ENCODE peak calls at places on chromosomes 11 and 22, in ten cellular contexts. O is activated T-cell treated with anti-CD3 and anti-CD28 coated beads for 24 hours; R is T-helper 2 cell; F is GM12865; I is anterior cingulate cortex; W is stimulated activated CD8-positive, alpha-beta memory T cell treated with anti-CD3 and anti-CD28 coated beads, Interleukin-15, amount 100 ng/mL, for 4 hours; L is naive thymus-derived CD4-positive, alpha-beta T cell; H is stimulated activated CD4-positive, alpha-beta T cell treated with anti-CD3 and anti-CD28 coated beads, Interleukin-15, amount 100 ng/mL, for 1 hour; D is right lobe of liver; G is activated CD8-positive, alpha-beta memory T cell treated with anti-CD3 and anti-CD28 coated beads, Interleukin-2, amount 50 U/mL, for 48 hours. Y is an unnamed sample.

GRCh38 chr11:95999604-96000003 is 75.7 kb upstream of the MTMR2 start:
- DNase-seq in I (no peak), W (no peak), G (no peak), O (no peak), F (no peak), R (no peak), H (no peak), L (no peak), D (no peak), Y (no peak)

GRCh38 chr11:66289548-66290331 is 797 bp upstream of the YIF1A start:
- DNase-seq in D (peak), L (no peak), I (peak), F (peak), H (peak), W (peak), G (peak), O (peak), R (peak), Y (peak)

GRCh38 chr11:128448981-128449713 is 138.2 kb downstream of the ETS1 start:
- DNase-seq in D (no peak), H (no peak), I (no peak), L (no peak), R (no peak), G (no peak), W (no peak), O (no peak), F (no peak), Y (no peak)

GRCh38 chr11:17401841-17402240 is 13.4 kb upstream of the KCNJ11 start:
- DNase-seq in G (no peak), R (no peak), O (no peak), I (no peak), D (no peak), F (no peak), W (no peak), H (no peak), L (no peak), Y (no peak)

GRCh38 chr22:44191036-44191454 is 10.3 kb downstream of the PARVG start:
- DNase-seq in O (peak), H (no peak), G (peak), D (no peak), R (no peak), W (no peak), L (no peak), F (peak), I (no peak), Y (no peak)

GRCh38 chr22:23457586-23457985 is 122.5 kb downstream of the IGLL1 start:
- DNase-seq in G (no peak), F (no peak), L (no peak), R (no peak), H (no peak), I (no peak), O (no peak), D (no peak), W (no peak), Y (no peak)

GRCh38 chr11:117468888-117469287 is 141.2 kb downstream of the CEP164 start:
- DNase-seq in H (no peak), F (no peak), D (no peak), G (no peak), O (no peak), I (no peak), R (no peak), W (no peak), L (no peak), Y (no peak)

GRCh38 chr11:47948137-47948536 is 32.2 kb upstream of the PTPRJ start:
- DNase-seq in H (no peak), W (no peak), I (no peak), F (no peak), O (no peak), G (no peak), D (no peak), L (no peak), R (no peak), Y (no peak)

GRCh38 chr11:133966924-133967598 is 10.3 kb upstream of the IGSF9B start:
- DNase-seq in I (peak), O (peak), G (peak), L (peak), R (peak), D (no peak), W (peak), H (peak), F (no peak), Y (no peak)

GRCh38 chr11:57499413-57499982 is 16.0 kb downstream of the SLC43A1 start:
- DNase-seq in H (peak), I (peak), L (no peak), G (peak), W (no peak), R (no peak), D (peak), F (peak), O (peak), Y (no peak)

GRCh38 chr11:88035271-88035670 is 140.0 kb downstream of the RAB38 start:
- DNase-seq in R (no peak), L (no peak), D (no peak), O (no peak), F (no peak), I (no peak), H (no peak), G (no peak), W (no peak), Y (no peak)

GRCh38 chr22:25360891-25361645 is 141.6 kb downstream of the CRYBB2 start:
- DNase-seq in F (no peak), R (no peak), O (no peak), L (no peak), W (no peak), I (no peak), H (no peak), G (no peak), D (no peak), Y (no peak)

GRCh38 chr11:89737116-89737515 is 27.0 kb downstream of the TRIM77 start:
- DNase-seq in G (no peak), D (no peak), I (no peak), O (no peak), W (no peak), L (no peak), F (no peak), R (no peak), H (no peak), Y (no peak)

GRCh38 chr22:23509571-23510302 is 70.4 kb downstream of the IGLL1 start:
- DNase-seq in D (no peak), L (no peak), R (no peak), H (no peak), G (no peak), F (no peak), W (no peak), I (no peak), O (no peak), Y (no peak)

GRCh38 chr22:43262990-43263644 is 76.2 kb upstream of the TTLL12 start:
- DNase-seq in F (peak), G (peak), W (peak), D (peak), R (no peak), L (peak), I (no peak), H (no peak), O (peak), Y (no peak)

GRCh38 chr11:46896719-46897406 is 21.5 kb downstream of the LRP4 start:
- DNase-seq in D (no peak), G (no peak), I (no peak), F (peak), W (no peak), R (no peak), H (no peak), O (no peak), L (no peak), Y (peak)

GRCh38 chr22:33247758-33248157 is 189.6 kb upstream of the SYN3 start:
- DNase-seq in H (no peak), O (no peak), F (peak), R (no peak), I (no peak), L (no peak), W (no peak), D (no peak), G (no peak), Y (no peak)

GRCh38 chr11:6319879-6320410 is 356 bp downstream of the CAVIN3 start:
- DNase-seq in R (no peak), W (no peak), I (no peak), D (peak), O (no peak), H (no peak), F (peak), L (no peak), G (peak), Y (no peak)

GRCh38 chr11:60860943-60861342 is 5.2 kb upstream of the PTGDR2 start:
- DNase-seq in O (no peak), F (no peak), I (no peak), L (no peak), W (no peak), D (no peak), H (no peak), G (peak), R (no peak), Y (no peak)

GRCh38 chr11:17803751-17804334 is 69.3 kb downstream of the KCNC1 start:
- DNase-seq in I (no peak), L (no peak), D (no peak), O (no peak), G (no peak), R (no peak), F (no peak), W (no peak), H (no peak), Y (no peak)

GRCh38 chr11:33021937-33022336 is 6.3 kb downstream of the DEPDC7 start:
- DNase-seq in I (no peak), D (no peak), R (no peak), H (no peak), W (no peak), G (no peak), O (no peak), L (peak), F (no peak), Y (no peak)